ENCODE peak calls at places on chromosomes 5 and 9, in five cellular contexts. I is fibroblast of pulmonary artery, C is mucosa of descending colon, E is stomach, D is NB4. T is an unnamed sample.

GRCh38 chr9:94867281-94867841 is 140.9 kb downstream of the AOPEP start:
- DNase-seq in I (peak), C (peak), E (peak), D (peak), T (peak)

GRCh38 chr9:101711330-101711941 is 27.0 kb downstream of the GRIN3A start:
- DNase-seq in I (no peak), C (peak), E (no peak), D (peak), T (no peak)

GRCh38 chr5:66864240-66864884 is 268.2 kb downstream of the MAST4 start:
- DNase-seq in I (peak), C (peak), E (no peak), D (peak), T (no peak)

GRCh38 chr5:35041251-35041650 is 6.5 kb downstream of the AGXT2 start:
- DNase-seq in I (peak), C (no peak), E (no peak), D (no peak), T (no peak)

GRCh38 chr9:136133191-136133958 is 14.7 kb upstream of the TMEM250 start:
- DNase-seq in I (peak), C (no peak), E (no peak), D (no peak), T (no peak)

GRCh38 chr5:14464661-14465060 is 116.9 kb upstream of the OTULINL start:
- DNase-seq in I (no peak), C (no peak), E (no peak), D (no peak), T (no peak)

GRCh38 chr5:94243612-94244011 is 374.8 kb downstream of the KIAA0825 start:
- DNase-seq in I (no peak), C (no peak), E (no peak), D (no peak), T (no peak)

GRCh38 chr5:83608122-83608521 is 112.5 kb downstream of the HAPLN1 start:
- DNase-seq in I (peak), C (peak), E (peak), D (peak), T (no peak)

GRCh38 chr5:138282918-138283742 is 8.7 kb upstream of the GFRA3 start:
- DNase-seq in I (peak), C (peak), E (peak), D (peak), T (peak)

GRCh38 chr5:90888511-90889324 is 330.1 kb downstream of the ADGRV1 start:
- DNase-seq in I (peak), C (no peak), E (no peak), D (no peak), T (no peak)

GRCh38 chr9:136693490-136694162 is 6.4 kb upstream of the AGPAT2 start:
- DNase-seq in I (no peak), C (peak), E (peak), D (no peak), T (peak)

GRCh38 chr9:121455527-121456239 is 44.0 kb downstream of the GGTA1 start:
- DNase-seq in I (no peak), C (no peak), E (no peak), D (peak), T (no peak)

GRCh38 chr5:59517926-59518585 is 375.5 kb downstream of the PDE4D start:
- DNase-seq in I (peak), C (no peak), E (no peak), D (no peak), T (no peak)

GRCh38 chr5:123350744-123351143 is 72.5 kb downstream of the CEP120 start:
- DNase-seq in I (peak), C (no peak), E (no peak), D (no peak), T (no peak)

GRCh38 chr9:70581214-70581966 is 166.9 kb upstream of the KLF9 start:
- DNase-seq in I (no peak), C (no peak), E (no peak), D (no peak), T (no peak)

GRCh38 chr9:21153688-21154608 is 12.3 kb upstream of the IFNW1 start:
- DNase-seq in I (peak), C (peak), E (no peak), D (peak), T (no peak)

GRCh38 chr5:140398379-140398811 is 3.2 kb upstream of the ANKHD1 start:
- DNase-seq in I (peak), C (no peak), E (no peak), D (peak), T (no peak)

GRCh38 chr5:36948041-36948440 is 71.5 kb downstream of the NIPBL start:
- DNase-seq in I (peak), C (no peak), E (no peak), D (no peak), T (no peak)

GRCh38 chr5:94793113-94793815 is 174.8 kb downstream of the SLF1 start:
- DNase-seq in I (peak), C (peak), E (no peak), D (peak), T (no peak)

GRCh38 chr5:55850839-55851674 is at the start of gene IL31RA:
- DNase-seq in I (peak), C (no peak), E (no peak), D (peak), T (no peak)

GRCh38 chr5:84202136-84202535 is 182.5 kb downstream of the EDIL3 start:
- DNase-seq in I (no peak), C (no peak), E (no peak), D (no peak), T (no peak)

GRCh38 chr5:13957032-13957645 is 12.7 kb upstream of the DNAH5 start:
- DNase-seq in I (peak), C (peak), E (no peak), D (peak), T (no peak)

GRCh38 chr5:177232358-177232757 is 71.2 kb downstream of the RAB24 start:
- DNase-seq in I (no peak), C (no peak), E (no peak), D (no peak), T (no peak)

GRCh38 chr9:82148849-82149544 is 160.4 kb downstream of the SPATA31D1 start:
- DNase-seq in I (peak), C (no peak), E (no peak), D (no peak), T (no peak)

GRCh38 chr5:40813698-40814281 is 15.6 kb upstream of the PRKAA1 start:
- DNase-seq in I (no peak), C (no peak), E (no peak), D (peak), T (no peak)

GRCh38 chr9:83569326-83569725 is 31.1 kb upstream of the FRMD3 start:
- DNase-seq in I (no peak), C (no peak), E (no peak), D (peak), T (no peak)

GRCh38 chr5:122170630-122171029 is 41.3 kb downstream of the ZNF474 start:
- DNase-seq in I (peak), C (no peak), E (no peak), D (no peak), T (no peak)

GRCh38 chr5:98365126-98365525 is 408.3 kb upstream of the RGMB start:
- DNase-seq in I (no peak), C (peak), E (peak), D (no peak), T (no peak)

GRCh38 chr5:128587275-128587674 is 49.2 kb upstream of the FBN2 start:
- DNase-seq in I (no peak), C (no peak), E (no peak), D (no peak), T (no peak)

GRCh38 chr9:32247173-32247572 is 137.3 kb upstream of the ACO1 start:
- DNase-seq in I (no peak), C (no peak), E (no peak), D (no peak), T (no peak)

GRCh38 chr5:121313886-121314285 is 537.8 kb upstream of the FTMT start:
- DNase-seq in I (peak), C (no peak), E (no peak), D (no peak), T (no peak)

GRCh38 chr9:76459691-76460635 is 981 bp downstream of the GCNT1 start:
- DNase-seq in I (peak), C (peak), E (peak), D (peak), T (peak)

GRCh38 chr5:120817044-120817985 is 353.2 kb downstream of the PRR16 start:
- DNase-seq in I (peak), C (no peak), E (no peak), D (peak), T (no peak)

GRCh38 chr9:117555964-117556629 is 141.2 kb upstream of the ASTN2 start:
- DNase-seq in I (peak), C (peak), E (peak), D (peak), T (peak)

GRCh38 chr5:172920447-172920849 is 38.8 kb upstream of the RPL26L1 start:
- DNase-seq in I (peak), C (no peak), E (no peak), D (no peak), T (no peak)

GRCh38 chr9:136534396-136534795 is 11.5 kb downstream of the NOTCH1 start:
- DNase-seq in I (no peak), C (peak), E (no peak), D (no peak), T (no peak)

GRCh38 chr9:6498982-6499381 is 86.0 kb downstream of the UHRF2 start:
- DNase-seq in I (peak), C (no peak), E (no peak), D (no peak), T (no peak)

GRCh38 chr5:125865166-125865815 is 557.9 kb upstream of the GRAMD2B start:
- DNase-seq in I (peak), C (no peak), E (no peak), D (no peak), T (no peak)

GRCh38 chr5:135188233-135188909 is 154.3 kb upstream of the PITX1 start:
- DNase-seq in I (no peak), C (no peak), E (no peak), D (no peak), T (no peak)

GRCh38 chr5:135184646-135185045 is 150.6 kb upstream of the PITX1 start:
- DNase-seq in I (no peak), C (no peak), E (no peak), D (no peak), T (no peak)

GRCh38 chr5:135189024-135189423 is 155.0 kb upstream of the PITX1 start:
- DNase-seq in I (no peak), C (no peak), E (no peak), D (no peak), T (no peak)

GRCh38 chr5:135185461-135186075 is 151.5 kb upstream of the PITX1 start:
- DNase-seq in I (peak), C (peak), E (no peak), D (no peak), T (no peak)

DNA sequence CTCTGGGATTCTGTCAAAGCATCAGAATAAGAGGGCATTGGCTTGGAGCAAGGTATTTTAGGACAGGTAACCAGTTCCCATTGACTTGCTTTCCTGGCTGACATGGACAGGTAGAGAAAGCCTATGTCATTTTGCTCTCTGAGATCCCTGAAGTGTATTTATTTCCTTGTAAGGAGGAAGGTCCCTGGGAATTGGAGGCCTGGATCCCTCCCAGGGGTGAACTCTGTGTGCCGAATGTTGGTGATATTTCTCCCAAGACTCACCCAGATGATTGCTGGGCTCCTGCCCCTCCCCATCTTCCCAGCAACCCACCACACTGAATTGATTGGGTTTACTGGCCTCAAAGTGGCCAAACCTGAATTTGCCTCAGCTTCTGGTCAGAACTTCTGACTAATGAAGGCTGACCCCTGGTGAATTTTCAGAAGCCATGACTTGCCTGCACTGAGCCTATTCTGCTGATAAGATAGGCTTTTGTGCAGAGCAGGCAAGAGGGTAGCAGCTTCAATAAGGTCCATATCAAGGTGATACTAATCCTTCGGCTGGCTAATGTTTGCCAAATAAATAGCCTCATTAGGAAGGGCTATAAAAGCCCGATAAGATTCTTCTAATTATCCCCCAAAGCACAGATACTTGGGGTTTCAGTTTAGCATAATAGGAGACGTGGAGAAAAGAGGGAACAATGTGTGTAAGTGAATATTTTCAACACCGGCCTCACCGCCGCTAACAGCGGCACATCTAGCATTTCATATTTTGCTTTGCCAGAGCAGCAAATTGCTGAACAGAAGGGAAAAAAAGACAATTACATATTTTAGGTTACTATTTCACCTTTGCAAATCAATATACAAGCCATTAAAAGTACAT is 152.9 kb upstream of the PITX1 start:
- DNase-seq in I (no peak), C (no peak), E (no peak), D (no peak), T (no peak)
- TF ChIP-seq CTCF in I (no peak), C (no peak), E (no peak), D (no peak), T (no peak)

DNA sequence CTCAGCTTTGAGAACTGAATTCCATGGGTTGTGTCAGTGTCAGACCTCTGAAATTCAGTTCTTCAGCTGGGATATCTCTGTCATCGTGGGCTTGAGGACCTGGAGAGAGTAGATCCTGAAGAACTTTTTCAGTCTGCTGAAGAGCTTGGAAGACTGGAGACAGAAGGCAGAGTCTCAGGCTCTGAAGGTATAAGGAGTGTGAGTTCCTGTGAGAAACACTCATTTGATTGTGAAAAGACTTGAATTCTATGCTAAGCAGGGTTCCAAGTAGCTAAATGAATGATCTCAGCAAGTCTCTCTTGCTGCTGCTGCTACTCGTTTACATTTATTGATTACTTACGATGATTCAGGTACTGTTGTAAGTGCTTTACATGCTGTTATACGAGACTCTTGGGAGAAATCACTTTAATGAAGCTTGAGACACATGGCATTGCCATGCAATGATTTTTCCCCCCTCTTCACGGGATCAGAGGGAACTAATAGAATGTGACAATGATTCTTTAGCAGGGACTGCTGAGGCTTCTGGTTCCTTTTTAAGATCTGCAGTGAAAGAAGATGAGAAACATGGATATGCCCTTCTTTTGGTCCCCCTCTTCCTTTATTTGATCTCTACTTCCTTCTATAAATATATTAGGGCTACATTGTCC is 63.8 kb downstream of the PTTG1 start:
- DNase-seq in I (no peak), C (no peak), E (no peak), D (no peak), T (no peak)
- TF ChIP-seq CTCF in I (no peak), C (no peak), E (no peak), D (no peak), T (no peak)

GRCh38 chr9:134796882-134797281 is 83.7 kb upstream of the FCN2 start:
- DNase-seq in I (no peak), C (no peak), E (no peak), D (no peak), T (no peak)
- TF ChIP-seq CTCF in I (no peak), C (no peak), E (no peak), D (no peak), T (no peak)

GRCh38 chr5:150706776-150707390 is 6.0 kb upstream of the RBM22 start:
- DNase-seq in I (no peak), C (no peak), E (no peak), D (no peak), T (no peak)

DNA sequence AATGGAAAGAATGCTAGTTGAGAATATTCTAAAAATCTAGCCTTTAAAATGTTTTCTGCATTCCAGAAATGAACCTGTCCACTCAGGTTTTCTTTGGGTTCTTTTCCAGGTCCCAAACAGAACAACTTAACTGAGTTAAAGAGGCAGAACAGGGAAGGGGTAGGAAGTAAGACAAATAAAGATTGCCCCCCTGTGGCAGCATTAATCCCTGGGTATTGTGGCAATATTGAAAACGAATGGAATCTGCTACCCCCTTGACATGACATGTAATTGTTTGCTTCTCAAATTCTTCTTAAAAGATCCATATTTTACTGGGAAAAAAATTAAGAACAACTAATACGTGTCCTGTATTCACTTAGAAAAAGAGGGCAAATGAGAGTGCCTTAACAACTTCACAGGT is 9.3 kb upstream of the RBM22 start:
- DNase-seq in I (peak), C (peak), E (no peak), D (peak), T (no peak)
- TF ChIP-seq CTCF in I (peak), C (no peak), E (no peak), D (peak), T (peak)

DNA sequence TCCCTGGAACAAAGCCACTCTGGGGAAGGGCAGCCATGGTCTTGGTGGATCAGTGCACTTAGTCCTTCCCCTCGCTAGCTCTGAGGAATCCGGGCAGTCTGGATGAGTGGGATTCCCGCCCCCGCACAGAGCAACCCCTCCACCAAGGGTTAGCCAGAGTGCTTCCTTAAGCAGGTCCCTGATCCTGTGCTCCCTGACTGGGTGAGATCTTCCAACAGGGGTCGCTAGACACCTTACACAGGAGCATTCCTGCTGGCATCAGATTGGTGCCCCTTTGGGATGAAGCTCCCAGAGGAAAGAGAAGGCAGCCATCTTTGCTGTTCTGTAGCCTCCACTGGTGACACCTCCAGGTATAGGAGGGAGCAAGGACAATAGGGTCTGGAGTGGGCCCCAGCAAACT is 228.8 kb downstream of the AP3B1 start:
- DNase-seq in I (no peak), C (no peak), E (no peak), D (no peak), T (no peak)
- TF ChIP-seq CTCF in I (no peak), C (no peak), E (no peak), D (no peak), T (no peak)

GRCh38 chr5:88144219-88145040 is 124.2 kb downstream of the TMEM161B start:
- DNase-seq in I (no peak), C (no peak), E (no peak), D (no peak), T (no peak)

GRCh38 chr5:88143693-88144218 is 124.9 kb downstream of the TMEM161B start:
- DNase-seq in I (no peak), C (no peak), E (no peak), D (no peak), T (no peak)

GRCh38 chr5:88145205-88145602 is 123.4 kb downstream of the TMEM161B start:
- DNase-seq in I (no peak), C (no peak), E (no peak), D (no peak), T (no peak)

GRCh38 chr5:88142801-88143692 is 125.6 kb downstream of the TMEM161B start:
- DNase-seq in I (peak), C (no peak), E (no peak), D (no peak), T (no peak)

GRCh38 chr5:88145603-88146467 is 122.8 kb downstream of the TMEM161B start:
- DNase-seq in I (peak), C (no peak), E (no peak), D (no peak), T (peak)
- TF ChIP-seq CTCF in I (no peak), C (no peak), E (no peak), D (no peak), T (no peak)

DNA sequence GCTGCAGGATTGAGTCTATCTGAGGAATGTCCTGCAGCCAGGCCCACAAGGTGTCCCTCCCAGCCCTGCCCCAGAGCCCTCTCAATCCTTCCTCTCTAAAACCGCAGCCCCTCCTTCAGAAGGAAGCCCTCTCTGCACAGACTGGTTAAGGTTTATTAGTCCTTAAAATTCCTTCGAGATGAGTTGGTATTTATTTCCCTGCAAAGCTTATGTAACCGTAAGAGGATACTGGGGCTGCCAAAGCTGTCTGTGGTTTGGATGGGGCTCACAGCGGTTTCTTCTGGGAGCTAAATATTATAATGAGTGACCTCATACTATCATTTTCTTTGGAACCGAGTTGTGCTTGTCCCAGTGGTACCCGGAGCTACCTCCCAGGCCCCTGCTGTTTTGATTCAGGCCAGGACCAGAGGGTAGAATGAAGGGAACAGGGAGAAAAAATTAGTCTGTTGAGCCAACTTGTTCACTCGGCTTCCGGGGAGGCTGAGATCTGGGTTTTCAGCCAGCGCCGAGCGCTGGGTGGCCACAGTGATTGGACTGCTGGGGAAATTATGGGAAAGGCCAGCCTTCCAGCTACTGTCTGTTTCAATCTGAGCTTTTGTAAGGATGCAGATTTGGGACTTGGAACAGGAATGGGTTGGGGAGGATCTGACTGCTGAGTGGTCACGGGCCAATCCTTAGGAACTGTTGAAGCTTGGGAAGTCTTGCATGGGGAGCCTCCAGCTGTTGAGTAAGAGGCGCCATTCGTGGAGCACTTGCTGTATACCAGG is 107.5 kb downstream of the NDFIP1 start:
- DNase-seq in I (peak), C (peak), E (no peak), D (peak), T (peak)
- TF ChIP-seq CTCF in I (no peak), C (no peak), E (no peak), D (no peak), T (no peak)

GRCh38 chr5:135060021-135060420 is 26.0 kb upstream of the PITX1 start:
- DNase-seq in I (no peak), C (no peak), E (no peak), D (no peak), T (no peak)
- TF ChIP-seq CTCF in I (no peak), C (no peak), E (no peak), D (no peak), T (no peak)

GRCh38 chr9:10274983-10275382 is 337.8 kb downstream of the PTPRD start:
- DNase-seq in I (no peak), C (no peak), E (no peak), D (no peak), T (no peak)
- TF ChIP-seq CTCF in I (peak), C (no peak), E (no peak), D (no peak), T (no peak)